ENCODE peak calls at places on chromosomes 7 and 10, in four cellular contexts. W, Y, I and E are unnamed samples.

GRCh38 chr10:131137223-131137622 is 174.3 kb downstream of the TCERG1L start:
- DNase-seq in W (no peak), Y (no peak), I (no peak), E (no peak)

GRCh38 chr7:68529221-68529620 is 1069.1 kb upstream of the AUTS2 start:
- DNase-seq in W (no peak), Y (no peak), I (no peak), E (no peak)

GRCh38 chr10:29395409-29395808 is 106.5 kb downstream of the LYZL1 start:
- DNase-seq in W (no peak), Y (no peak), I (no peak), E (no peak)

GRCh38 chr7:21355406-21355874 is 72.4 kb upstream of the SP4 start:
- DNase-seq in W (no peak), Y (no peak), I (no peak), E (no peak)

GRCh38 chr10:125316436-125316835 is 156.1 kb upstream of the CTBP2 start:
- DNase-seq in W (no peak), Y (no peak), I (peak), E (no peak)

GRCh38 chr10:6748981-6749630 is 169.0 kb upstream of the PRKCQ start:
- DNase-seq in W (no peak), Y (no peak), I (peak), E (peak)

GRCh38 chr7:143415696-143416095 is 7.0 kb upstream of the EPHA1 start:
- DNase-seq in W (no peak), Y (no peak), I (peak), E (peak)

GRCh38 chr10:64617071-64617470 is 1095.9 kb downstream of the REEP3 start:
- DNase-seq in W (no peak), Y (no peak), I (no peak), E (no peak)

GRCh38 chr10:132691711-132692153 is 94.2 kb downstream of the NKX6-2 start:
- DNase-seq in W (no peak), Y (peak), I (no peak), E (no peak)

GRCh38 chr7:81618400-81619014 is 151.3 kb downstream of the HGF start:
- DNase-seq in W (no peak), Y (no peak), I (peak), E (peak)

GRCh38 chr7:133051066-133051465 is 30.8 kb downstream of the CHCHD3 start:
- DNase-seq in W (peak), Y (no peak), I (peak), E (peak)

GRCh38 chr7:128145191-128145590 is 95.9 kb upstream of the LEP start:
- DNase-seq in W (no peak), Y (no peak), I (no peak), E (no peak)

GRCh38 chr7:77802557-77803410 is 4.2 kb downstream of the PHTF2 start:
- DNase-seq in W (no peak), Y (no peak), I (no peak), E (no peak)

GRCh38 chr10:74063256-74063655 is 65.3 kb downstream of the VCL start:
- DNase-seq in W (no peak), Y (no peak), I (peak), E (peak)

GRCh38 chr10:86900955-86901354 is 56.5 kb downstream of the MMRN2 start:
- DNase-seq in W (peak), Y (peak), I (peak), E (peak)

GRCh38 chr7:2661602-2662272 is 26.3 kb upstream of the AMZ1 start:
- DNase-seq in W (no peak), Y (no peak), I (no peak), E (no peak)

GRCh38 chr10:60099998-60100747 is 193.8 kb upstream of the CCDC6 start:
- DNase-seq in W (no peak), Y (no peak), I (peak), E (peak)

GRCh38 chr10:125067764-125068163 is 92.6 kb downstream of the CTBP2 start:
- DNase-seq in W (no peak), Y (no peak), I (no peak), E (no peak)

GRCh38 chr7:23474098-23474828 is 4.0 kb upstream of the IGF2BP3 start:
- DNase-seq in W (peak), Y (peak), I (peak), E (peak)

GRCh38 chr10:625751-626711 is 63.4 kb downstream of the DIP2C start:
- DNase-seq in W (no peak), Y (no peak), I (no peak), E (no peak)

GRCh38 chr10:103733002-103733419 is 122.4 kb downstream of the SH3PXD2A start:
- DNase-seq in W (no peak), Y (no peak), I (no peak), E (no peak)

GRCh38 chr7:4809091-4809591 is 33.7 kb downstream of the AP5Z1 start:
- DNase-seq in W (no peak), Y (no peak), I (no peak), E (no peak)

GRCh38 chr7:102829075-102829474 is 80.3 kb downstream of the FAM185A start:
- DNase-seq in W (no peak), Y (no peak), I (no peak), E (no peak)

GRCh38 chr7:102832694-102833093 is 80.1 kb upstream of the LRRC17 start:
- DNase-seq in W (no peak), Y (no peak), I (no peak), E (no peak)

GRCh38 chr7:102830206-102830605 is 81.4 kb downstream of the FAM185A start:
- DNase-seq in W (no peak), Y (no peak), I (no peak), E (no peak)

GRCh38 chr7:102823715-102824114 is 74.9 kb downstream of the FAM185A start:
- DNase-seq in W (no peak), Y (no peak), I (no peak), E (peak)

DNA sequence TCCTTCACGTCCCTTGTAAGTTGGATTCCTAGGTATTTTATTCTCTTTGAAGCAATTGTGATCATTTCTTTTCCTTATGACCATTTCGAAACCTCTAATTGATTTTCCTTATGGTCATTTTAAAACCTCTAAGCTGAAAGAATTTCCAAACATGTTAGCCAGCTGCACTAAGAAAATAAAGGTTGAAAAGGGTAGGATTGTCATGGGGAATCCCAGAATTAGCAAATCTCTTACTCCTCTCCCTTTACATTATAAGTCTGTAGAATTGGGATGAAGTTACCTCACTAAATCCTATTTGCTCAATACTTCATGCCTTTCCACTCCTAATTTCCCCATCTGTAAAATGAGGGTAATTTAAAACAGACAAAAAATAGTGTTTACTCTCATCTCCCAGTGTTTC is 79.5 kb downstream of the FAM185A start:
- DNase-seq in W (no peak), Y (no peak), I (no peak), E (no peak)
- TF ChIP-seq CTCF in W (no peak), Y (no peak), I (no peak), E (no peak)

DNA sequence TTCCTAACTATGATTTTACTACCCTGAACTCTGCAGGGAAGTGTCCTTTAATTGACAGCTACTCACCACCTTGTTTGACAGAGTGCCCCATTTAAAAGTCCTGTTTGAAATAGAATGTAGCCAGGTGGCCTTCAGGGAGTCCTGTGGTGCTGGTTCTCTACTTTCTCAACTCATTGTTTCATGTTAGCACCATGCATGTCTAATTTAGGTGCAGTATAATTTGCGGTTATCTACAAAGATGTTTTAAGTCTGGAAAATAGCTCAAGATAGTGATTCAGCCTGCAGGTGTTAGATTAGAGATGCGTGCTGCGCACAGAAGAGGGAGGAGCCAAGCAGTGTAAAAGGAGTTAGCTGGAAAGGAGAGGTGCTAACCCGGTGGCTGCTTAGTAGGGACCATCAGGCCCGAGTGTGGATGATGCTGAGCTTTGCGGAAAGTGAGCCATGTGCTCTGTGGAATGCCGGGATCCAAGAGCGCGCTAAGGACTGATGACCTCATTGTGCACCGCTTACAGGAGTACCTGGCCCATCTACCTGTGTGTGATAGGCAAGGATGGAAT is 1.2 kb downstream of the CCM2 start:
- DNase-seq in W (no peak), Y (no peak), I (peak), E (no peak)
- H3K27ac ChIP-seq in W (peak), Y (peak), I (no peak), E (no peak)

DNA sequence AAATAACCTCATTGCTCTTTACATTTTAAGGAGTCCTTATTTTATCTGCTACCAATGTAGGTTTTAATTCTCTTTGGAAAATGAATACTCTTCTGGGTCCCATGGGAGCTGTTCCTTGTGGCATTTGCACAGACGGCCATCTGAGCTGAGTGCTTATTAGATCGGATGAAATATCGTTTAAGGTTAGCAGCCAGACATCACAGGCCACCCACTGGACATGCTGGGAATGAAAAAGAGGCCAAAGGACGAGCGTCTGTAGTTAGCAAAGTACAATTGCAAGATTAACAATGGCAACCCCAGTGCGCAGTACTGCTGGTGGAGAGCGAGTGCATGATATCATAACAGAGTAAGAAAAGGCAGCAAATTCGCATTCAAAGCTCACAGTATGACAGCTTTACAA is 28.4 kb upstream of the CREB5 start:
- DNase-seq in W (no peak), Y (no peak), I (no peak), E (no peak)
- TF ChIP-seq CTCF in W (no peak), Y (no peak), I (no peak), E (peak)

GRCh38 chr10:24902400-24902728 is 50.0 kb downstream of the PRTFDC1 start:
- DNase-seq in W (no peak), Y (no peak), I (no peak), E (no peak)
- H3K27ac ChIP-seq in W (peak), Y (no peak), I (peak), E (no peak)

GRCh38 chr7:155863721-155864151 is 51.5 kb upstream of the SHH start:
- DNase-seq in W (no peak), Y (no peak), I (no peak), E (no peak)

GRCh38 chr7:155861480-155861868 is 49.2 kb upstream of the SHH start:
- DNase-seq in W (no peak), Y (no peak), I (no peak), E (no peak)

GRCh38 chr7:155860840-155861479 is 48.7 kb upstream of the SHH start:
- DNase-seq in W (peak), Y (peak), I (peak), E (no peak)

GRCh38 chr7:155862088-155862487 is 49.8 kb upstream of the SHH start:
- DNase-seq in W (no peak), Y (no peak), I (no peak), E (no peak)

DNA sequence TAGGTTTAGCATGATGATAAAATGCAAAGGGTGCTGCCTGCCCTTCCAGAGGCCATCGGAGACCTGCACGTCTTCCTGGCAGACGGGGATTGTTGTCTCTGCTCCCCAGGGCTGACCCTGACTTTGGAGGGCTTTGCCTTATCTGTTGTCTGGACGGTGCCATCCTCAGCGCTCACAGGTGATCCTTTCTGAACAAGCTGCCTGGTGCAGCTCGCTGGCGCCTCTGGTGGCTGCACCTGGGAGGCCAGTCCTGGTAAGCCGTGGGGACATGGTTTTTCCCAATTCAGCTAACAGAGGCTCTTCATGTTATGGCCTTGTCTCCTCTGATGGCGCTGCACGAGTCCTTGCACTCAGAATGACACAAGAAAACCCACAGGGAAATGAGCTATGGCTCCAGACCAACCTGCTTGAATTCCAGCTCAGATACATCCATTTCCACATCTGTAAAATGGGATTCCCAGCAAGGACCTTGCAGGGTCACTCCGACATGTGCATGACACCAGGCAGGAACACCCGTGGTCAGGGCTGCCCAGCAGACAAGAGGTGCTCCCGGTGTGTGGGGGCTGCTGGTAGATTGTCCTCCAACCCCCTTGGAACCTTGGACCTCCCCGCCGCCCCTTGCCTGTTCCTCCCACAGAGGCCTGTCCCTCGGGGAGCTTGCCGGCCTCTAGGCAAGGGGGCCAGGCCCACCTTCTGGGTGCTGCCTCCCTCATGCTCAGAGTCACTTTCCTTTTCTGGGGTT is 50.4 kb upstream of the SHH start:
- DNase-seq in W (no peak), Y (no peak), I (no peak), E (no peak)
- TF ChIP-seq CTCF in W (no peak), Y (no peak), I (peak), E (peak)